ENCODE peak calls at places on chromosome 6, in seven cellular contexts. R is GM12878, I is SK-N-SH, S is GM12891, B is K562, L is H1, G is HepG2. Q is an unnamed sample.

GRCh38 chr6:26576929-26577719 is 19.6 kb upstream of the ABT1 start:
- DNase-seq in R (no peak), I (no peak), S (no peak), B (peak), L (peak), G (peak), Q (no peak)

GRCh38 chr6:117167520-117168271 is 97.7 kb upstream of the VGLL2 start:
- DNase-seq in R (no peak), I (no peak), S (no peak), B (no peak), L (no peak), G (no peak), Q (no peak)

GRCh38 chr6:69914015-69914485 is 47.7 kb downstream of the COL19A1 start:
- DNase-seq in R (no peak), I (no peak), S (no peak), B (no peak), L (no peak), G (no peak), Q (no peak)

GRCh38 chr6:67956352-67956751 is 678.7 kb upstream of the ADGRB3 start:
- DNase-seq in R (no peak), I (no peak), S (no peak), B (no peak), L (no peak), G (no peak), Q (no peak)

GRCh38 chr6:105135056-105135455 is 44.8 kb downstream of the POPDC3 start:
- DNase-seq in R (no peak), I (peak), S (no peak), B (no peak), L (no peak), G (peak), Q (no peak)

GRCh38 chr6:35808688-35809087 is 3.5 kb downstream of the LHFPL5 start:
- DNase-seq in R (no peak), I (no peak), S (no peak), B (no peak), L (no peak), G (no peak), Q (no peak)

GRCh38 chr6:127459231-127459641 is at the start of gene KIAA0408:
- DNase-seq in R (no peak), I (no peak), S (no peak), B (no peak), L (no peak), G (no peak), Q (no peak)

GRCh38 chr6:105495515-105495914 is 92.6 kb upstream of the PREP start:
- DNase-seq in R (no peak), I (no peak), S (no peak), B (no peak), L (no peak), G (no peak), Q (no peak)

GRCh38 chr6:30600576-30600975 is 16.5 kb downstream of the PPP1R10 start:
- DNase-seq in R (no peak), I (no peak), S (no peak), B (no peak), L (no peak), G (no peak), Q (no peak)

GRCh38 chr6:132964101-132964867 is 149.9 kb downstream of the RPS12 start:
- DNase-seq in R (no peak), I (peak), S (no peak), B (peak), L (no peak), G (peak), Q (no peak)

GRCh38 chr6:69732640-69733039 is 64.2 kb downstream of the LMBRD1 start:
- DNase-seq in R (peak), I (no peak), S (no peak), B (peak), L (no peak), G (no peak), Q (no peak)

GRCh38 chr6:104640761-104641160 is 219.0 kb downstream of the HACE1 start:
- DNase-seq in R (no peak), I (no peak), S (no peak), B (no peak), L (no peak), G (no peak), Q (no peak)

GRCh38 chr6:161496941-161497340 is 223.1 kb upstream of the AGPAT4 start:
- DNase-seq in R (no peak), I (no peak), S (no peak), B (no peak), L (no peak), G (no peak), Q (no peak)

GRCh38 chr6:28653876-28654275 is 128.2 kb downstream of the GPX5 start:
- DNase-seq in R (no peak), I (no peak), S (no peak), B (no peak), L (no peak), G (no peak), Q (no peak)

GRCh38 chr6:28648878-28649375 is 123.2 kb downstream of the GPX5 start:
- DNase-seq in R (no peak), I (peak), S (no peak), B (no peak), L (no peak), G (no peak), Q (no peak)

GRCh38 chr6:28648035-28648877 is 122.6 kb downstream of the GPX5 start:
- DNase-seq in R (peak), I (peak), S (no peak), B (peak), L (peak), G (peak), Q (no peak)

GRCh38 chr6:28655164-28655563 is 129.5 kb downstream of the GPX5 start:
- DNase-seq in R (no peak), I (no peak), S (no peak), B (no peak), L (no peak), G (no peak), Q (no peak)

GRCh38 chr6:28651161-28651560 is 125.5 kb downstream of the GPX5 start:
- DNase-seq in R (no peak), I (no peak), S (no peak), B (no peak), L (no peak), G (no peak), Q (no peak)
- TF ChIP-seq TAF1 in R (no peak), I (no peak), S (no peak), B (no peak), L (no peak), G (no peak), Q (no peak)

DNA sequence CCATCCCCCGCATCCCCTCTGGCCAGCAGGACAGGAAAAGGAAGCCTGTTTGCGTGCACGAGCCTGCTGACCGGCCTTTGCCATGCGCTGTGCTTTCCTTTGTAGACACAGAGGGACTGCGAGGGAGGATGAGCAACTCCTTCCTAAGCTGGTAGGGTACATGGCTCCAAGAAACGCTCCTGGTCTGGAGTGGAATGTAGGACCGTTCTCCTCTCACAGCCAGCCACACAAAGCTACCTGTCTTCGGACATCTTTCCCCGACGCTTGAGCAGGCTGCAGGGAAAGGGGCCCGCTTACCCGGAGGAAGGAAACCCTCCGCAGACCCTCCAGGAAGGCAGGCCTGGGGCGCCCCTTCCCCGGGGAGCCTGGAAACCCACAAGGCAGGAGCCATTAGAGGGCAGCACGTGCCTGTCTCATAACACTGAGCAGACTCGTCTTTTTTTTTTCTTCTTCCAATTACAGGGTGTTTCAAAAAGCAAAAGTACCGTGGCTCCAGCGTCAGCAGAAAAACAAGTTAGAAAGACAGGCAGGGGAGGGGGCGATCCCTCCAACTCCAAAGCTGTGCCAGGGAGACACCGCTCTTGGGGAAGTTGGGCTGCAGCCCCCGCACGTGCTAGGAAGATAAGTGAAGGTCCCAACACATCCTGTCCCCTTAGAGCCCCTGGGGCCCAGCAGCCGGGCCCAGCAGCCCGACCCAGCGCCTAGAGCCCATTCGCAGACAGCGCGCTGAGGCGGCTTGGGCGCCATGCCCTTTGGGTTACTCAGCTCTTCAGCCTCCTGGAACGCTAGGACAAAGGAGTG is 136.0 kb downstream of the LY86 start:
- DNase-seq in R (no peak), I (peak), S (peak), B (peak), L (peak), G (peak), Q (no peak)
- TF ChIP-seq POLR2AphosphoS5 in R (no peak), I (no peak), S (no peak), B (no peak), L (no peak), G (no peak), Q (no peak)

DNA sequence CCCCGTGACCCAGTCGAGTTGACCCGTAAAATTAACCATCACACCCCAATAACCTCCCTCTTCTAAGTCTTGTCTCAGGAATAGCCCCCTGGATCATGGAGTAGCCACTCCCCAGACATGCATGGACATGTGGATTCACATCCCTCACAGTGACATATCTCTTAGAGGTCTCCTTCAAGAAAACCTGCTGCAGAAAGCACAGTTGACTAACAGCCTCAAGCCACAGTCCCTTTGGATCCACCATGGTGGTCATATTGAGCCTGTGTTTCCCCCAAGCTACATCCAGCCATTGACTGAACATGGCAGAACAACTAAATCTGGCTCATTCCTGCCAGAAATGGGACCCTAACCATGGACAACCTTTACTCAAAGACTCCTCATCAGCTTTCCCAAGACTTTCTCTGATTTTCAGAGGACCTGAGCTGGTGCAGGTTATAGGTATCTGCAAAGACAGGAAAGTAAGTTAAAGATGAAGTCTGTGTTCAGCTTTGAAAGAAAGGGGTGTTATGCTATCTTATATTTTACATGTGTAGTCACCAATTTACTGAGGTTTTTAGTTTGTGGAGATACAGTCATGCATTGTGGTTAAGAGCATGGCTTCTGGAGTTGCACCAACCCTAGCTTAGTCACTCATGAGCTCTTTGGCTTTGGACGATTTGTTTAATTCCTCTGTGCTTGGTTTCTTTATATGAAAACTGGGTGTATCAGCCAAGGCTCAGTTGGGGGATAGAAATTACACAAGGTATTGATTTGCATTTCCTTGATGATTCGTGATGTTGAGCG is 219.1 kb downstream of the MYLK4 start:
- DNase-seq in R (no peak), I (no peak), S (no peak), B (no peak), L (no peak), G (no peak), Q (no peak)
- TF ChIP-seq TAF1 in R (no peak), I (no peak), S (no peak), B (no peak), L (no peak), G (no peak), Q (no peak)

GRCh38 chr6:27867941-27868705 is 44.1 kb downstream of the OR2B2 start:
- DNase-seq in R (no peak), I (no peak), S (no peak), B (no peak), L (no peak), G (no peak), Q (no peak)

GRCh38 chr6:27870486-27870885 is 41.7 kb downstream of the OR2B2 start:
- DNase-seq in R (no peak), I (no peak), S (no peak), B (no peak), L (no peak), G (no peak), Q (no peak)

GRCh38 chr6:27871919-27872633 is 40.1 kb downstream of the OR2B2 start:
- DNase-seq in R (peak), I (peak), S (peak), B (no peak), L (no peak), G (no peak), Q (peak)

GRCh38 chr6:27872634-27873028 is 39.6 kb downstream of the OR2B2 start:
- DNase-seq in R (no peak), I (no peak), S (no peak), B (no peak), L (no peak), G (no peak), Q (no peak)

DNA sequence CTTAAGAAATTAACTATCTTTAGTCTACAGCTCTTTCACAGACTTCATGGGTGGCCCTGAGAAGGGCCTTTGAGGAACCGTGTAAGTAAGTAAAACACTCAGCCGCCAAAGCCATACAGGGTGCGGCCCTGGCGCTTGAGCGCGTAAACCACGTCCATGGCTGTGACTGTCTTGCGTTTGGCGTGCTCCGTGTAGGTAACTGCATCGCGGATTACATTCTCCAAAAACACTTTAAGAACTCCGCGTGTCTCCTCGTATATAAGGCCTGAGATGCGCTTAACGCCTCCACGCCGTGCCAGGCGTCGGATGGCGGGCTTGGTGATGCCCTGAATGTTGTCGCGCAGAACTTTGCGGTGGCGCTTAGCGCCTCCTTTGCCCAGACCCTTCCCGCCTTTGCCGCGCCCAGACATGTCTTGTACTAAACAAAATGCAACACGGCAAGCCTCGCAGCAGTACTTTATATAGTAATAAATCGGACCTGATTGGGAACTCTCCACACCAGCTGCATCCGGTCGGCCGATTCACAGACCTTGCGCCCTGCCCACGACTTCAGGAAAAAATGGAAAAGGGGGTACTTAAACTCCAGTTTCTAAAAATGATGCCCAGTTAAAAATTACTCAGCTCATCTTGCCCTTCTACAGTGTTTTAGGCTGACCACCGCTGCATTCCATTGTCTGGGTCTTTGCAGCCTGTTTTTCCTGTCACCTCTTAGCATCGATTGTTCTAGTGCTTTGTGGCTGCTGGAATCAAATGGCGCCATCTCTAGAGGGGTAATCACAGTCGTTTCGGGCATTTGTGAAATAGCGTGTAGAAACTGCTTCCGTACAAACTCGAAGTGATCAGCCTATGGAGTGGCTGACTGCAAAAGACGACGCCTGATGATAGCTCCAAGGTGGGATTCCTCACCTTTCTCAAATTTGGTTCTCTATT is 38.8 kb downstream of the OR2B2 start:
- DNase-seq in R (peak), I (peak), S (no peak), B (no peak), L (no peak), G (no peak), Q (no peak)
- TF ChIP-seq POLR2AphosphoS5 in R (peak), I (peak), S (peak), B (no peak), L (peak), G (no peak), Q (peak)

GRCh38 chr6:166657531-166657930 is 30.5 kb upstream of the RPS6KA2 start:
- DNase-seq in R (no peak), I (no peak), S (no peak), B (no peak), L (no peak), G (no peak), Q (no peak)
- TF ChIP-seq TAF1 in R (no peak), I (no peak), S (no peak), B (no peak), L (no peak), G (no peak), Q (no peak)

GRCh38 chr6:3911614-3912336 is 62.6 kb downstream of the FAM50B start:
- DNase-seq in R (no peak), I (peak), S (no peak), B (peak), L (no peak), G (peak), Q (no peak)
- TF ChIP-seq POLR2AphosphoS5 in R (no peak), I (peak), S (no peak), B (peak), L (no peak), G (no peak), Q (no peak)

DNA sequence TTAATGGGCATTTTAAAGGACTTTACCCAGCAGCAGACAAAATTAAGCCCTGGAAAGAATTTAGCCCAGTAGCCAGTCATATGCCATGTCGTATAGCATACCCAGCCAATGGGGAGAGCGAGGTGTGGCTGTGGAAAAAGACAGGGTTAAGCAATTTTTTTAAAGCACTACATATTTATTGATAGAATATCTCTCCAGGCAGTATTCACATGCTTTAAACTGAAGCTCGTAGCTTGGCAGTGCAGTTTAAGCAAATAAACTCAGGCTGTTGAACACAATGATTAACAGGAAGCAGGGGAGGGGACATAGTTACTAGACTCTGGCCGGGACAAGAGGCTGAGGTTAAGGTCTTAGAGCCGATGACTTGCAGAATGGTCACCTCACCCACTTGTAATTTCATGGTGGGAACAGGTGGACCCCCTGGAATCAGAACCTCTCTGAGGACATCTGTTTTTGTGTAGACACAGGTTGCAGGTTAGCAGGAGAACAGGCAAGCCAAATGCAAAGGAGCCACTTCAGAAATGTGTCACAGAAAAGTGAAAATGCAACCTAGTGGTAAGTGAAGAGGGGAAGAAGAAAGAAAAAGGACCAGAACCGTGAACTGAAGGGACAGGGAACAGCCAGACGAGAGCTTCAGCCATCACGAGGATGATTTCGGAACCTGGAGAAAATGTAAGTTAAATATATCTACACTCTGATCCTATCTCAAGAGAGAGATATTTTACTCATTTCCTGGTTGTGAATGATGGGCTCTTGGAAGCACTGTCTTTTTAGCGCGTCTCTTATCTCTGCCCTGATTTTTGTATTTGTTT is 7.2 kb downstream of the GCNT2 start:
- DNase-seq in R (peak), I (no peak), S (no peak), B (no peak), L (no peak), G (peak), Q (no peak)
- TF ChIP-seq TAF1 in R (peak), I (no peak), S (peak), B (no peak), L (no peak), G (peak), Q (no peak)

GRCh38 chr6:125053809-125054208 is 91.6 kb downstream of the RNF217 start:
- DNase-seq in R (no peak), I (no peak), S (no peak), B (no peak), L (no peak), G (no peak), Q (no peak)
- TF ChIP-seq POLR2AphosphoS5 in R (no peak), I (no peak), S (no peak), B (no peak), L (no peak), G (no peak), Q (no peak)

DNA sequence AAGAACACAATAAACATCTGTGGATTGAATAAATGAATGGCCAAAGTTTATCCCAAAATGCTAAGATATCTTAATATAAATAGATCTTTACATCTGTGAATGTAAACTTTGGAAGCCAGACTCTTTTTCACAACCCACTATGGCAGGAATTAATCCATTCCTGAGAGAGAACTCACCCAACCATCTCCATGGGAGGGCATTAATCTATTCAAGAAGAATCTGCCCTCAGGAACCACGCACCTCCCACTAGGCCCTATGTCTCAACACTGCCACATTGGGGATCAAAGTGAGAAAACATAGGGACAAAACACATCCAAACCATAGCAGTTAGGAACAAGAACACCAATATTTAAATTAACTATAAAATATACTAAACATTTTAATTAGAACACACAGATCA is 3.4 kb downstream of the UBE3D start:
- DNase-seq in R (no peak), I (no peak), S (no peak), B (no peak), L (no peak), G (no peak), Q (no peak)
- TF ChIP-seq TAF1 in R (no peak), I (no peak), S (no peak), B (no peak), L (no peak), G (no peak), Q (no peak)